ENCODE peak calls at places on chromosomes 2 and 18, in nine cellular contexts. W is endothelial cell of umbilical vein, D is mammary epithelial cell, B is astrocyte, Y is HCT116, I is H1, R is hepatocyte, U is fibroblast of lung, Q is GM23338. H is an unnamed sample.

GRCh38 chr2:161905389-161906046 is 168.5 kb downstream of the DPP4 start:
- DNase-seq in W (peak), D (peak), B (peak), Y (no peak), I (no peak), R (peak), U (peak), Q (no peak), H (peak)

GRCh38 chr2:234996467-234997270 is 44.9 kb downstream of the SH3BP4 start:
- DNase-seq in W (peak), D (no peak), B (peak), Y (no peak), I (peak), R (no peak), U (peak), Q (peak), H (peak)

GRCh38 chr2:149399934-149400615 is 69.7 kb downstream of the LYPD6 start:
- DNase-seq in W (peak), D (no peak), B (no peak), Y (no peak), I (no peak), R (no peak), U (no peak), Q (no peak), H (no peak)

GRCh38 chr2:224196789-224197188 is 157.7 kb upstream of the SERPINE2 start:
- DNase-seq in W (no peak), D (no peak), B (no peak), Y (no peak), I (no peak), R (no peak), U (no peak), Q (no peak), H (no peak)

GRCh38 chr2:182866461-182867369 is at the start of gene FRZB:
- DNase-seq in W (peak), D (peak), B (peak), Y (no peak), I (peak), R (peak), U (peak), Q (peak), H (peak)

GRCh38 chr18:25247725-25248124 is 104.2 kb downstream of the ZNF521 start:
- DNase-seq in W (peak), D (no peak), B (peak), Y (no peak), I (no peak), R (no peak), U (peak), Q (no peak), H (no peak)

GRCh38 chr2:26892916-26893524 is 45.1 kb downstream of the DPYSL5 start:
- DNase-seq in W (no peak), D (no peak), B (no peak), Y (no peak), I (peak), R (peak), U (no peak), Q (no peak), H (no peak)

GRCh38 chr2:99554238-99554637 is 64.4 kb upstream of the REV1 start:
- DNase-seq in W (no peak), D (no peak), B (no peak), Y (no peak), I (peak), R (peak), U (no peak), Q (peak), H (no peak)

GRCh38 chr2:161122772-161123530 is 37.3 kb upstream of the TANK start:
- DNase-seq in W (peak), D (peak), B (peak), Y (peak), I (no peak), R (peak), U (peak), Q (peak), H (peak)

GRCh38 chr2:223054193-223054781 is 2.3 kb downstream of the KCNE4 start:
- DNase-seq in W (no peak), D (no peak), B (peak), Y (no peak), I (no peak), R (peak), U (peak), Q (no peak), H (peak)

GRCh38 chr2:20868377-20868776 is 45.5 kb upstream of the LDAH start:
- DNase-seq in W (no peak), D (peak), B (no peak), Y (no peak), I (no peak), R (no peak), U (no peak), Q (no peak), H (no peak)

GRCh38 chr2:39124000-39124769 is 3.3 kb upstream of the SOS1 start:
- DNase-seq in W (peak), D (peak), B (peak), Y (peak), I (peak), R (peak), U (peak), Q (peak), H (peak)
- H3K27ac ChIP-seq in W (peak), D (peak), B (peak), Y (peak), I (peak), R (peak), U (peak), Q (peak), H (peak)

GRCh38 chr2:197300139-197300538 is 10.4 kb downstream of the ANKRD44 start:
- DNase-seq in W (no peak), D (peak), B (no peak), Y (no peak), I (no peak), R (no peak), U (no peak), Q (no peak), H (no peak)

GRCh38 chr2:197297772-197298318 is 12.7 kb downstream of the ANKRD44 start:
- DNase-seq in W (no peak), D (no peak), B (no peak), Y (no peak), I (no peak), R (no peak), U (no peak), Q (no peak), H (no peak)

GRCh38 chr2:197297262-197297661 is 13.3 kb downstream of the ANKRD44 start:
- DNase-seq in W (no peak), D (no peak), B (no peak), Y (no peak), I (no peak), R (no peak), U (no peak), Q (no peak), H (no peak)

GRCh38 chr2:197296861-197297260 is 13.7 kb downstream of the ANKRD44 start:
- DNase-seq in W (no peak), D (no peak), B (no peak), Y (no peak), I (no peak), R (no peak), U (no peak), Q (no peak), H (no peak)

DNA sequence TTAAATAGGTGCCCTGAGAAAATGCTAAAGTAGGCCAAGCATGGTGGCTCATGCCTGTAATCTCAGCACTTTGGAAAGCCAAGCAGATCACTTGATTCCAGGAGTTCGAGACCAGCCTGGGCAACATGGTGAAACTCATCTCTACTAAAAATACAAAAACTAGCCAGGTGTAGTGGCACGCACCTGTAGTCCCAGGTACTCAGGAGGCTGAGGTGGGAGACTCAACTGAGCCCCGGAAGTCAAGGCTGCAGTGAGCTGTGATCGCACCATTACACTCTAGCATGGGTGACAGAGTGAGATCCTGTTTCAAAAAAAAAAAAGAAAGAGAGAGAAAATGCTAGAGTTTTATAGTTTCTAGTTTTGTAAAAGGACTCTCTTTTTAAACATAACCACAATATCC is 12.0 kb downstream of the ANKRD44 start:
- DNase-seq in W (no peak), D (no peak), B (no peak), Y (no peak), I (no peak), R (no peak), U (no peak), Q (no peak), H (no peak)
- TF ChIP-seq EZH2 in W (no peak), D (no peak), B (no peak), Y (no peak), I (no peak), R (no peak), U (no peak), Q (no peak), H (no peak)

GRCh38 chr2:8644605-8645175 is 37.2 kb upstream of the ID2 start:
- DNase-seq in W (no peak), D (no peak), B (no peak), Y (no peak), I (no peak), R (no peak), U (no peak), Q (peak), H (no peak)
- TF ChIP-seq CTCF in W (no peak), D (peak), B (no peak), Y (peak), I (peak), R (no peak), U (no peak), Q (peak), H (no peak)

DNA sequence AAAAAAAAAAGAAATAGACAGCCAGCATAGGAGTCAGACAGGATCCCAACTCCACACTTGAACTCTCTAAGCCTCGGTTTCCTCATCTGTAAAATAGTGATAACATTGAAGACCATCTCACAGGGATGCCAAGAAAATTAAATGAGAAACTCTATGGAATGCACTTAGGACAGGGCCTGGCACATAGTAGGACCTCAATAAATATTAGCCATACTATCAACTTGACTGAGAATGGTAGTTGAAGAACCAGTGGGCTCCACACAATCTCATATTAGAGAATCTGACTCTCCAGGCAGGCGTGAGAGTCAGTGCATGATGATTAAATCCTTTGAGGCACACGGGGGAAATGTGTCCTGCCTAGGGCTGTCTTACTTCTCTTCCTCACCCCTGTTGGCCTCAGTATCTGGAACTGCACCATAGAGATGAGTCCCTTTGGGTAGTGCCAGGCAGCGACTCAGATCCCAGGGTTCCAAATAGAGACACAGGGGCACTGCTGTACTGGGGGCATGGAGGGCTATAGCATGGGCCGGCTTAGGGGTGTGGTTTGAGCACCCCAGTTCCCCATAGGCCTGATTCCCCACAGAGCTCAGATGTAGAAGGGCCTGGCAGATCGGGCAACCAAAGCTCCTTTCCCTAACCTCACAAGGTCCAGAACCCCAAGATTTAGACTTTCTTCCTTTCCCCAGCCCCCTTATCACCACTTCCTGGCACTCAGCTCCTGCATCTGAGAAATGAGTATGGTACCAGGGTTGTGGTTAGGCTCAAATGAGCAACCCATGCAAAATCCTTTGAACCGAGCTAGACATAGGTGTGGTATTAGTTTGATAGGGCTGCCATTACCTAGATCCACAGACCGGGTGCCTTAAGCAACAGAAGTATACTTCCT is 51.3 kb upstream of the CAB39 start:
- DNase-seq in W (no peak), D (no peak), B (no peak), Y (no peak), I (no peak), R (no peak), U (no peak), Q (no peak), H (no peak)
- H3K27ac ChIP-seq in W (no peak), D (no peak), B (no peak), Y (no peak), I (no peak), R (no peak), U (no peak), Q (no peak), H (no peak)

H was measured in A673.